ENCODE peak calls at places on chromosomes 4 and X, in nine cellular contexts. One of them, this sample, is unnamed.

GRCh38 chr4:156931267-156931666 is 40.3 kb downstream of the PDGFC start:
- DNase-seq in right lobe of liver: no peak
- DNase-seq in smooth muscle cell of the brain vasculature: no peak
- DNase-seq in amniotic epithelial cell: peak; percentile 82
- DNase-seq in H4: peak; percentile 67
- DNase-seq in activated naive CD4-positive, alpha-beta T cell treated with anti-CD3 and anti-CD28 coated beads, Interleukin-2, amount 10 ng/mL, durations not matched to agents 7 days and 5 days: no peak
- DNase-seq in stimulated activated CD8-positive, alpha-beta memory T cell treated with anti-CD3 and anti-CD28 coated beads, Interleukin-4, amount 100 ng/mL, for 1 hour: no peak
- DNase-seq in right cardiac atrium: no peak
- DNase-seq in retina: no peak
- DNase-seq in this sample: no peak

GRCh38 chr4:108940086-108941033 is 177.5 kb upstream of the ETNPPL start:
- DNase-seq in right lobe of liver: no peak
- DNase-seq in smooth muscle cell of the brain vasculature: no peak
- DNase-seq in amniotic epithelial cell: no peak
- DNase-seq in H4: peak; percentile 6
- DNase-seq in activated naive CD4-positive, alpha-beta T cell treated with anti-CD3 and anti-CD28 coated beads, Interleukin-2, amount 10 ng/mL, durations not matched to agents 7 days and 5 days: no peak
- DNase-seq in stimulated activated CD8-positive, alpha-beta memory T cell treated with anti-CD3 and anti-CD28 coated beads, Interleukin-4, amount 100 ng/mL, for 1 hour: no peak
- DNase-seq in right cardiac atrium: no peak
- DNase-seq in retina: no peak
- DNase-seq in this sample: no peak

GRCh38 chr4:110611968-110612447 is 10.9 kb downstream of the PITX2 start:
- DNase-seq in right lobe of liver: no peak
- DNase-seq in smooth muscle cell of the brain vasculature: no peak
- DNase-seq in amniotic epithelial cell: peak; percentile 72
- DNase-seq in H4: no peak
- DNase-seq in activated naive CD4-positive, alpha-beta T cell treated with anti-CD3 and anti-CD28 coated beads, Interleukin-2, amount 10 ng/mL, durations not matched to agents 7 days and 5 days: no peak
- DNase-seq in stimulated activated CD8-positive, alpha-beta memory T cell treated with anti-CD3 and anti-CD28 coated beads, Interleukin-4, amount 100 ng/mL, for 1 hour: no peak
- DNase-seq in right cardiac atrium: no peak
- DNase-seq in retina: peak; percentile 54
- DNase-seq in this sample: no peak

GRCh38 chrX:148774276-148774675 is 273.9 kb downstream of the AFF2 start:
- DNase-seq in right lobe of liver: no peak
- DNase-seq in smooth muscle cell of the brain vasculature: no peak
- DNase-seq in amniotic epithelial cell: peak; percentile 18
- DNase-seq in H4: no peak
- DNase-seq in activated naive CD4-positive, alpha-beta T cell treated with anti-CD3 and anti-CD28 coated beads, Interleukin-2, amount 10 ng/mL, durations not matched to agents 7 days and 5 days: no peak
- DNase-seq in stimulated activated CD8-positive, alpha-beta memory T cell treated with anti-CD3 and anti-CD28 coated beads, Interleukin-4, amount 100 ng/mL, for 1 hour: no peak
- DNase-seq in right cardiac atrium: no peak
- DNase-seq in retina: no peak
- DNase-seq in this sample: no peak

GRCh38 chr4:827209-828081 is 1.5 kb upstream of the CPLX1 start:
- DNase-seq in right lobe of liver: peak; percentile 44
- DNase-seq in smooth muscle cell of the brain vasculature: no peak
- DNase-seq in amniotic epithelial cell: no peak
- DNase-seq in H4: no peak
- DNase-seq in activated naive CD4-positive, alpha-beta T cell treated with anti-CD3 and anti-CD28 coated beads, Interleukin-2, amount 10 ng/mL, durations not matched to agents 7 days and 5 days: no peak
- DNase-seq in stimulated activated CD8-positive, alpha-beta memory T cell treated with anti-CD3 and anti-CD28 coated beads, Interleukin-4, amount 100 ng/mL, for 1 hour: no peak
- DNase-seq in right cardiac atrium: no peak
- DNase-seq in retina: peak; percentile 48
- DNase-seq in this sample: no peak

GRCh38 chr4:134747108-134747805 is 545.7 kb upstream of the PABPC4L start:
- DNase-seq in right lobe of liver: no peak
- DNase-seq in smooth muscle cell of the brain vasculature: no peak
- DNase-seq in amniotic epithelial cell: no peak
- DNase-seq in H4: no peak
- DNase-seq in activated naive CD4-positive, alpha-beta T cell treated with anti-CD3 and anti-CD28 coated beads, Interleukin-2, amount 10 ng/mL, durations not matched to agents 7 days and 5 days: no peak
- DNase-seq in stimulated activated CD8-positive, alpha-beta memory T cell treated with anti-CD3 and anti-CD28 coated beads, Interleukin-4, amount 100 ng/mL, for 1 hour: no peak
- DNase-seq in right cardiac atrium: no peak
- DNase-seq in retina: no peak
- DNase-seq in this sample: no peak

GRCh38 chrX:155027509-155028066 is 944 bp downstream of the FUNDC2 start:
- DNase-seq in right lobe of liver: no peak
- DNase-seq in smooth muscle cell of the brain vasculature: no peak
- DNase-seq in amniotic epithelial cell: peak; percentile 81
- DNase-seq in H4: peak; percentile 38
- DNase-seq in activated naive CD4-positive, alpha-beta T cell treated with anti-CD3 and anti-CD28 coated beads, Interleukin-2, amount 10 ng/mL, durations not matched to agents 7 days and 5 days: no peak
- DNase-seq in stimulated activated CD8-positive, alpha-beta memory T cell treated with anti-CD3 and anti-CD28 coated beads, Interleukin-4, amount 100 ng/mL, for 1 hour: no peak
- DNase-seq in right cardiac atrium: no peak
- DNase-seq in retina: peak; percentile 11
- DNase-seq in this sample: peak; percentile 12

GRCh38 chr4:98653006-98653405 is 5.4 kb downstream of the TSPAN5 start:
- DNase-seq in right lobe of liver: no peak
- DNase-seq in smooth muscle cell of the brain vasculature: no peak
- DNase-seq in amniotic epithelial cell: peak; percentile 68
- DNase-seq in H4: no peak
- DNase-seq in activated naive CD4-positive, alpha-beta T cell treated with anti-CD3 and anti-CD28 coated beads, Interleukin-2, amount 10 ng/mL, durations not matched to agents 7 days and 5 days: no peak
- DNase-seq in stimulated activated CD8-positive, alpha-beta memory T cell treated with anti-CD3 and anti-CD28 coated beads, Interleukin-4, amount 100 ng/mL, for 1 hour: no peak
- DNase-seq in right cardiac atrium: no peak
- DNase-seq in retina: no peak
- DNase-seq in this sample: no peak

GRCh38 chr4:44425614-44426208 is 22.9 kb downstream of the KCTD8 start:
- DNase-seq in right lobe of liver: no peak
- DNase-seq in smooth muscle cell of the brain vasculature: no peak
- DNase-seq in amniotic epithelial cell: peak; percentile 0
- DNase-seq in H4: peak; percentile 53
- DNase-seq in activated naive CD4-positive, alpha-beta T cell treated with anti-CD3 and anti-CD28 coated beads, Interleukin-2, amount 10 ng/mL, durations not matched to agents 7 days and 5 days: no peak
- DNase-seq in stimulated activated CD8-positive, alpha-beta memory T cell treated with anti-CD3 and anti-CD28 coated beads, Interleukin-4, amount 100 ng/mL, for 1 hour: no peak
- DNase-seq in right cardiac atrium: no peak
- DNase-seq in retina: peak; percentile 48
- DNase-seq in this sample: peak; percentile 61

GRCh38 chr4:109977854-109978501 is 65.3 kb downstream of the EGF start:
- DNase-seq in right lobe of liver: no peak
- DNase-seq in smooth muscle cell of the brain vasculature: peak; percentile 10
- DNase-seq in amniotic epithelial cell: peak; percentile 62
- DNase-seq in H4: peak; percentile 9
- DNase-seq in activated naive CD4-positive, alpha-beta T cell treated with anti-CD3 and anti-CD28 coated beads, Interleukin-2, amount 10 ng/mL, durations not matched to agents 7 days and 5 days: no peak
- DNase-seq in stimulated activated CD8-positive, alpha-beta memory T cell treated with anti-CD3 and anti-CD28 coated beads, Interleukin-4, amount 100 ng/mL, for 1 hour: no peak
- DNase-seq in right cardiac atrium: no peak
- DNase-seq in retina: no peak
- DNase-seq in this sample: peak; percentile 44

GRCh38 chrX:22296871-22297270 is 24.2 kb downstream of the CBLL2 start:
- DNase-seq in right lobe of liver: no peak
- DNase-seq in smooth muscle cell of the brain vasculature: no peak
- DNase-seq in amniotic epithelial cell: no peak
- DNase-seq in H4: peak; percentile 8
- DNase-seq in activated naive CD4-positive, alpha-beta T cell treated with anti-CD3 and anti-CD28 coated beads, Interleukin-2, amount 10 ng/mL, durations not matched to agents 7 days and 5 days: no peak
- DNase-seq in stimulated activated CD8-positive, alpha-beta memory T cell treated with anti-CD3 and anti-CD28 coated beads, Interleukin-4, amount 100 ng/mL, for 1 hour: no peak
- DNase-seq in right cardiac atrium: no peak
- DNase-seq in retina: no peak
- DNase-seq in this sample: no peak

GRCh38 chrX:74431807-74432206 is 10.5 kb downstream of the SLC16A2 start:
- DNase-seq in right lobe of liver: no peak
- DNase-seq in smooth muscle cell of the brain vasculature: no peak
- DNase-seq in amniotic epithelial cell: peak; percentile 16
- DNase-seq in H4: no peak
- DNase-seq in activated naive CD4-positive, alpha-beta T cell treated with anti-CD3 and anti-CD28 coated beads, Interleukin-2, amount 10 ng/mL, durations not matched to agents 7 days and 5 days: no peak
- DNase-seq in stimulated activated CD8-positive, alpha-beta memory T cell treated with anti-CD3 and anti-CD28 coated beads, Interleukin-4, amount 100 ng/mL, for 1 hour: no peak
- DNase-seq in right cardiac atrium: no peak
- DNase-seq in retina: no peak
- DNase-seq in this sample: no peak

GRCh38 chr4:153564630-153565525 is 98.7 kb downstream of the TMEM131L start:
- DNase-seq in right lobe of liver: peak; percentile 84
- DNase-seq in smooth muscle cell of the brain vasculature: no peak
- DNase-seq in amniotic epithelial cell: peak; percentile 66
- DNase-seq in H4: peak; percentile 67
- DNase-seq in activated naive CD4-positive, alpha-beta T cell treated with anti-CD3 and anti-CD28 coated beads, Interleukin-2, amount 10 ng/mL, durations not matched to agents 7 days and 5 days: no peak
- DNase-seq in stimulated activated CD8-positive, alpha-beta memory T cell treated with anti-CD3 and anti-CD28 coated beads, Interleukin-4, amount 100 ng/mL, for 1 hour: no peak
- DNase-seq in right cardiac atrium: peak; percentile 73
- DNase-seq in retina: peak; percentile 86
- DNase-seq in this sample: peak; percentile 35

GRCh38 chr4:16142598-16143295 is 58.9 kb upstream of the PROM1 start:
- DNase-seq in right lobe of liver: no peak
- DNase-seq in smooth muscle cell of the brain vasculature: no peak
- DNase-seq in amniotic epithelial cell: no peak
- DNase-seq in H4: no peak
- DNase-seq in activated naive CD4-positive, alpha-beta T cell treated with anti-CD3 and anti-CD28 coated beads, Interleukin-2, amount 10 ng/mL, durations not matched to agents 7 days and 5 days: no peak
- DNase-seq in stimulated activated CD8-positive, alpha-beta memory T cell treated with anti-CD3 and anti-CD28 coated beads, Interleukin-4, amount 100 ng/mL, for 1 hour: no peak
- DNase-seq in right cardiac atrium: no peak
- DNase-seq in retina: no peak
- DNase-seq in this sample: no peak

GRCh38 chr4:53541577-53542206 is 49.6 kb downstream of the LNX1 start:
- DNase-seq in right lobe of liver: no peak
- DNase-seq in smooth muscle cell of the brain vasculature: peak; percentile 47
- DNase-seq in amniotic epithelial cell: peak; percentile 93
- DNase-seq in H4: no peak
- DNase-seq in activated naive CD4-positive, alpha-beta T cell treated with anti-CD3 and anti-CD28 coated beads, Interleukin-2, amount 10 ng/mL, durations not matched to agents 7 days and 5 days: no peak
- DNase-seq in stimulated activated CD8-positive, alpha-beta memory T cell treated with anti-CD3 and anti-CD28 coated beads, Interleukin-4, amount 100 ng/mL, for 1 hour: no peak
- DNase-seq in right cardiac atrium: no peak
- DNase-seq in retina: no peak
- DNase-seq in this sample: no peak

GRCh38 chr4:40648742-40649281 is 19.1 kb upstream of the RBM47 start:
- DNase-seq in right lobe of liver: no peak
- DNase-seq in smooth muscle cell of the brain vasculature: no peak
- DNase-seq in amniotic epithelial cell: no peak
- DNase-seq in H4: no peak
- DNase-seq in activated naive CD4-positive, alpha-beta T cell treated with anti-CD3 and anti-CD28 coated beads, Interleukin-2, amount 10 ng/mL, durations not matched to agents 7 days and 5 days: no peak
- DNase-seq in stimulated activated CD8-positive, alpha-beta memory T cell treated with anti-CD3 and anti-CD28 coated beads, Interleukin-4, amount 100 ng/mL, for 1 hour: no peak
- DNase-seq in right cardiac atrium: peak; percentile 51
- DNase-seq in retina: no peak
- DNase-seq in this sample: no peak

GRCh38 chr4:129578336-129578735 is 482.4 kb downstream of the C4orf33 start:
- DNase-seq in right lobe of liver: no peak
- DNase-seq in smooth muscle cell of the brain vasculature: no peak
- DNase-seq in amniotic epithelial cell: no peak
- DNase-seq in H4: no peak
- DNase-seq in activated naive CD4-positive, alpha-beta T cell treated with anti-CD3 and anti-CD28 coated beads, Interleukin-2, amount 10 ng/mL, durations not matched to agents 7 days and 5 days: no peak
- DNase-seq in stimulated activated CD8-positive, alpha-beta memory T cell treated with anti-CD3 and anti-CD28 coated beads, Interleukin-4, amount 100 ng/mL, for 1 hour: no peak
- DNase-seq in right cardiac atrium: peak; percentile 20
- DNase-seq in retina: no peak
- DNase-seq in this sample: no peak